ENCODE peak calls at places on chromosomes 5 and 9, in nine cellular contexts. One of them, this sample, is unnamed.

GRCh38 chr5:76720988-76721569 is 5.2 kb downstream of the F2R start:
- DNase-seq in NAMALWA: no peak
- DNase-seq in fibroblast of lung: no peak
- DNase-seq in frontal cortex: no peak
- DNase-seq in activated CD4-positive, alpha-beta memory T cell treated with anti-CD3 and anti-CD28 coated beads, Interleukin-2, amount 10 ng/mL, durations not matched to agents 7 days and 5 days: no peak
- DNase-seq in MM.1S: peak
- DNase-seq in HuH-7: no peak
- DNase-seq in GM12891: no peak
- DNase-seq in AG10803: no peak
- DNase-seq in this sample: no peak

GRCh38 chr5:1728846-1729245 is 70.8 kb downstream of the MRPL36 start:
- DNase-seq in fibroblast of lung: no peak
- DNase-seq in HuH-7: no peak
- DNase-seq in activated CD4-positive, alpha-beta memory T cell treated with anti-CD3 and anti-CD28 coated beads, Interleukin-2, amount 10 ng/mL, durations not matched to agents 7 days and 5 days: peak
- DNase-seq in frontal cortex: no peak
- DNase-seq in NAMALWA: no peak
- DNase-seq in GM12891: no peak
- DNase-seq in MM.1S: no peak
- DNase-seq in AG10803: no peak
- DNase-seq in this sample: no peak

GRCh38 chr5:37840036-37840909 is at the start of gene GDNF:
- DNase-seq in frontal cortex: no peak
- DNase-seq in activated CD4-positive, alpha-beta memory T cell treated with anti-CD3 and anti-CD28 coated beads, Interleukin-2, amount 10 ng/mL, durations not matched to agents 7 days and 5 days: no peak
- DNase-seq in fibroblast of lung: peak
- DNase-seq in NAMALWA: no peak
- DNase-seq in GM12891: peak
- DNase-seq in HuH-7: peak
- DNase-seq in MM.1S: peak
- DNase-seq in AG10803: peak
- DNase-seq in this sample: peak

GRCh38 chr5:107092695-107093094 is 578.0 kb downstream of the EFNA5 start:
- DNase-seq in NAMALWA: no peak
- DNase-seq in fibroblast of lung: no peak
- DNase-seq in AG10803: no peak
- DNase-seq in HuH-7: no peak
- DNase-seq in activated CD4-positive, alpha-beta memory T cell treated with anti-CD3 and anti-CD28 coated beads, Interleukin-2, amount 10 ng/mL, durations not matched to agents 7 days and 5 days: no peak
- DNase-seq in frontal cortex: no peak
- DNase-seq in GM12891: no peak
- DNase-seq in MM.1S: no peak
- DNase-seq in this sample: no peak

GRCh38 chr5:66223637-66224036 is 79.5 kb downstream of the SREK1 start:
- DNase-seq in frontal cortex: peak
- DNase-seq in HuH-7: no peak
- DNase-seq in NAMALWA: no peak
- DNase-seq in fibroblast of lung: peak
- DNase-seq in activated CD4-positive, alpha-beta memory T cell treated with anti-CD3 and anti-CD28 coated beads, Interleukin-2, amount 10 ng/mL, durations not matched to agents 7 days and 5 days: no peak
- DNase-seq in MM.1S: no peak
- DNase-seq in GM12891: no peak
- DNase-seq in AG10803: no peak
- DNase-seq in this sample: peak

GRCh38 chr9:114092336-114092735 is 6.8 kb downstream of the KIF12 start:
- DNase-seq in AG10803: no peak
- DNase-seq in GM12891: no peak
- DNase-seq in frontal cortex: no peak
- DNase-seq in MM.1S: no peak
- DNase-seq in fibroblast of lung: no peak
- DNase-seq in NAMALWA: no peak
- DNase-seq in activated CD4-positive, alpha-beta memory T cell treated with anti-CD3 and anti-CD28 coated beads, Interleukin-2, amount 10 ng/mL, durations not matched to agents 7 days and 5 days: no peak
- DNase-seq in HuH-7: no peak
- DNase-seq in this sample: no peak

GRCh38 chr9:125988479-125989050 is 241.4 kb downstream of the PBX3 start:
- DNase-seq in NAMALWA: no peak
- DNase-seq in AG10803: no peak
- DNase-seq in MM.1S: no peak
- DNase-seq in frontal cortex: no peak
- DNase-seq in activated CD4-positive, alpha-beta memory T cell treated with anti-CD3 and anti-CD28 coated beads, Interleukin-2, amount 10 ng/mL, durations not matched to agents 7 days and 5 days: no peak
- DNase-seq in fibroblast of lung: no peak
- DNase-seq in HuH-7: no peak
- DNase-seq in GM12891: no peak
- DNase-seq in this sample: no peak

GRCh38 chr9:27771803-27772545 is 198.7 kb upstream of the C9orf72 start:
- DNase-seq in frontal cortex: no peak
- DNase-seq in HuH-7: no peak
- DNase-seq in NAMALWA: no peak
- DNase-seq in GM12891: no peak
- DNase-seq in AG10803: no peak
- DNase-seq in MM.1S: no peak
- DNase-seq in activated CD4-positive, alpha-beta memory T cell treated with anti-CD3 and anti-CD28 coated beads, Interleukin-2, amount 10 ng/mL, durations not matched to agents 7 days and 5 days: no peak
- DNase-seq in fibroblast of lung: no peak
- DNase-seq in this sample: peak

GRCh38 chr9:8649807-8650206 is 850.2 kb upstream of the DMAC1 start:
- DNase-seq in activated CD4-positive, alpha-beta memory T cell treated with anti-CD3 and anti-CD28 coated beads, Interleukin-2, amount 10 ng/mL, durations not matched to agents 7 days and 5 days: no peak
- DNase-seq in NAMALWA: no peak
- DNase-seq in frontal cortex: no peak
- DNase-seq in GM12891: no peak
- DNase-seq in MM.1S: no peak
- DNase-seq in HuH-7: no peak
- DNase-seq in fibroblast of lung: no peak
- DNase-seq in AG10803: no peak
- DNase-seq in this sample: no peak

GRCh38 chr5:69033690-69034089 is 60.1 kb upstream of the SLC30A5 start:
- DNase-seq in activated CD4-positive, alpha-beta memory T cell treated with anti-CD3 and anti-CD28 coated beads, Interleukin-2, amount 10 ng/mL, durations not matched to agents 7 days and 5 days: no peak
- DNase-seq in HuH-7: no peak
- DNase-seq in fibroblast of lung: no peak
- DNase-seq in GM12891: no peak
- DNase-seq in NAMALWA: no peak
- DNase-seq in AG10803: no peak
- DNase-seq in frontal cortex: no peak
- DNase-seq in MM.1S: no peak
- DNase-seq in this sample: no peak

GRCh38 chr5:102811962-102812361 is 56.9 kb downstream of the PAM start:
- DNase-seq in HuH-7: no peak
- DNase-seq in activated CD4-positive, alpha-beta memory T cell treated with anti-CD3 and anti-CD28 coated beads, Interleukin-2, amount 10 ng/mL, durations not matched to agents 7 days and 5 days: no peak
- DNase-seq in NAMALWA: no peak
- DNase-seq in AG10803: peak
- DNase-seq in GM12891: no peak
- DNase-seq in MM.1S: no peak
- DNase-seq in frontal cortex: no peak
- DNase-seq in fibroblast of lung: peak
- DNase-seq in this sample: no peak

GRCh38 chr5:62258654-62259053 is 47.4 kb upstream of the KIF2A start:
- DNase-seq in frontal cortex: no peak
- DNase-seq in fibroblast of lung: no peak
- DNase-seq in MM.1S: no peak
- DNase-seq in activated CD4-positive, alpha-beta memory T cell treated with anti-CD3 and anti-CD28 coated beads, Interleukin-2, amount 10 ng/mL, durations not matched to agents 7 days and 5 days: no peak
- DNase-seq in GM12891: no peak
- DNase-seq in AG10803: no peak
- DNase-seq in HuH-7: no peak
- DNase-seq in NAMALWA: no peak
- DNase-seq in this sample: no peak

GRCh38 chr9:5425006-5425628 is 12.6 kb downstream of the PLGRKT start:
- DNase-seq in activated CD4-positive, alpha-beta memory T cell treated with anti-CD3 and anti-CD28 coated beads, Interleukin-2, amount 10 ng/mL, durations not matched to agents 7 days and 5 days: no peak
- DNase-seq in GM12891: no peak
- DNase-seq in frontal cortex: no peak
- DNase-seq in fibroblast of lung: peak
- DNase-seq in AG10803: peak
- DNase-seq in NAMALWA: peak
- DNase-seq in MM.1S: peak
- DNase-seq in HuH-7: peak
- DNase-seq in this sample: peak

GRCh38 chr5:114648940-114649339 is 287.1 kb downstream of the KCNN2 start:
- DNase-seq in fibroblast of lung: no peak
- DNase-seq in activated CD4-positive, alpha-beta memory T cell treated with anti-CD3 and anti-CD28 coated beads, Interleukin-2, amount 10 ng/mL, durations not matched to agents 7 days and 5 days: no peak
- DNase-seq in GM12891: no peak
- DNase-seq in frontal cortex: no peak
- DNase-seq in HuH-7: no peak
- DNase-seq in NAMALWA: no peak
- DNase-seq in AG10803: no peak
- DNase-seq in MM.1S: no peak
- DNase-seq in this sample: no peak

GRCh38 chr9:28007097-28007817 is 434.0 kb upstream of the C9orf72 start:
- DNase-seq in HuH-7: no peak
- DNase-seq in MM.1S: no peak
- DNase-seq in AG10803: no peak
- DNase-seq in fibroblast of lung: no peak
- DNase-seq in GM12891: no peak
- DNase-seq in NAMALWA: no peak
- DNase-seq in activated CD4-positive, alpha-beta memory T cell treated with anti-CD3 and anti-CD28 coated beads, Interleukin-2, amount 10 ng/mL, durations not matched to agents 7 days and 5 days: no peak
- DNase-seq in frontal cortex: no peak
- DNase-seq in this sample: no peak

GRCh38 chr9:120876842-120877240 is at the start of gene PHF19:
- DNase-seq in NAMALWA: peak
- DNase-seq in frontal cortex: no peak
- DNase-seq in fibroblast of lung: peak
- DNase-seq in GM12891: peak
- DNase-seq in AG10803: peak
- DNase-seq in MM.1S: peak
- DNase-seq in HuH-7: peak
- DNase-seq in activated CD4-positive, alpha-beta memory T cell treated with anti-CD3 and anti-CD28 coated beads, Interleukin-2, amount 10 ng/mL, durations not matched to agents 7 days and 5 days: no peak
- DNase-seq in this sample: no peak

GRCh38 chr9:124209774-124210173 is 48.0 kb upstream of the NEK6 start:
- DNase-seq in activated CD4-positive, alpha-beta memory T cell treated with anti-CD3 and anti-CD28 coated beads, Interleukin-2, amount 10 ng/mL, durations not matched to agents 7 days and 5 days: no peak
- DNase-seq in frontal cortex: no peak
- DNase-seq in NAMALWA: no peak
- DNase-seq in AG10803: no peak
- DNase-seq in GM12891: no peak
- DNase-seq in fibroblast of lung: no peak
- DNase-seq in HuH-7: no peak
- DNase-seq in MM.1S: no peak
- DNase-seq in this sample: no peak

GRCh38 chr5:93621340-93621872 is 38.4 kb downstream of the NR2F1 start:
- DNase-seq in AG10803: peak
- DNase-seq in activated CD4-positive, alpha-beta memory T cell treated with anti-CD3 and anti-CD28 coated beads, Interleukin-2, amount 10 ng/mL, durations not matched to agents 7 days and 5 days: no peak
- DNase-seq in GM12891: no peak
- DNase-seq in MM.1S: no peak
- DNase-seq in frontal cortex: peak
- DNase-seq in HuH-7: peak
- DNase-seq in NAMALWA: no peak
- DNase-seq in fibroblast of lung: peak
- DNase-seq in this sample: peak

GRCh38 chr5:120516799-120517198 is 52.7 kb downstream of the PRR16 start:
- DNase-seq in activated CD4-positive, alpha-beta memory T cell treated with anti-CD3 and anti-CD28 coated beads, Interleukin-2, amount 10 ng/mL, durations not matched to agents 7 days and 5 days: no peak
- DNase-seq in HuH-7: no peak
- DNase-seq in GM12891: no peak
- DNase-seq in NAMALWA: no peak
- DNase-seq in MM.1S: no peak
- DNase-seq in AG10803: peak
- DNase-seq in fibroblast of lung: peak
- DNase-seq in frontal cortex: no peak
- DNase-seq in this sample: no peak

GRCh38 chr5:103259705-103260355 is 1.3 kb downstream of the MACIR start:
- DNase-seq in AG10803: peak
- DNase-seq in fibroblast of lung: peak
- DNase-seq in activated CD4-positive, alpha-beta memory T cell treated with anti-CD3 and anti-CD28 coated beads, Interleukin-2, amount 10 ng/mL, durations not matched to agents 7 days and 5 days: peak
- DNase-seq in HuH-7: peak
- DNase-seq in NAMALWA: peak
- DNase-seq in GM12891: no peak
- DNase-seq in frontal cortex: no peak
- DNase-seq in MM.1S: peak
- DNase-seq in this sample: peak

GRCh38 chr5:135255461-135256178 is 143.4 kb downstream of the MACROH2A1 start:
- DNase-seq in AG10803: no peak
- DNase-seq in frontal cortex: no peak
- DNase-seq in MM.1S: no peak
- DNase-seq in GM12891: no peak
- DNase-seq in fibroblast of lung: no peak
- DNase-seq in activated CD4-positive, alpha-beta memory T cell treated with anti-CD3 and anti-CD28 coated beads, Interleukin-2, amount 10 ng/mL, durations not matched to agents 7 days and 5 days: no peak
- DNase-seq in HuH-7: no peak
- DNase-seq in NAMALWA: no peak
- DNase-seq in this sample: no peak

GRCh38 chr5:142827934-142828576 is 57.9 kb downstream of the ARHGAP26 start:
- DNase-seq in MM.1S: no peak
- DNase-seq in AG10803: no peak
- DNase-seq in NAMALWA: no peak
- DNase-seq in GM12891: no peak
- DNase-seq in activated CD4-positive, alpha-beta memory T cell treated with anti-CD3 and anti-CD28 coated beads, Interleukin-2, amount 10 ng/mL, durations not matched to agents 7 days and 5 days: no peak
- DNase-seq in frontal cortex: no peak
- DNase-seq in HuH-7: no peak
- DNase-seq in fibroblast of lung: peak
- DNase-seq in this sample: no peak

GRCh38 chr5:170860818-170861217 is 1.0 kb upstream of the RANBP17 start:
- DNase-seq in activated CD4-positive, alpha-beta memory T cell treated with anti-CD3 and anti-CD28 coated beads, Interleukin-2, amount 10 ng/mL, durations not matched to agents 7 days and 5 days: no peak
- DNase-seq in GM12891: no peak
- DNase-seq in frontal cortex: no peak
- DNase-seq in NAMALWA: no peak
- DNase-seq in HuH-7: no peak
- DNase-seq in fibroblast of lung: no peak
- DNase-seq in MM.1S: no peak
- DNase-seq in AG10803: no peak
- DNase-seq in this sample: no peak

GRCh38 chr5:24788829-24789509 is 144.2 kb upstream of the CDH10 start:
- DNase-seq in NAMALWA: no peak
- DNase-seq in activated CD4-positive, alpha-beta memory T cell treated with anti-CD3 and anti-CD28 coated beads, Interleukin-2, amount 10 ng/mL, durations not matched to agents 7 days and 5 days: no peak
- DNase-seq in MM.1S: no peak
- DNase-seq in AG10803: peak
- DNase-seq in fibroblast of lung: no peak
- DNase-seq in HuH-7: no peak
- DNase-seq in frontal cortex: no peak
- DNase-seq in GM12891: no peak
- DNase-seq in this sample: peak

GRCh38 chr5:80255425-80255751 is 460 bp downstream of the SERINC5 start:
- DNase-seq in frontal cortex: peak
- DNase-seq in GM12891: peak
- DNase-seq in NAMALWA: peak
- DNase-seq in fibroblast of lung: peak
- DNase-seq in AG10803: peak
- DNase-seq in HuH-7: peak
- DNase-seq in activated CD4-positive, alpha-beta memory T cell treated with anti-CD3 and anti-CD28 coated beads, Interleukin-2, amount 10 ng/mL, durations not matched to agents 7 days and 5 days: peak
- DNase-seq in MM.1S: peak
- DNase-seq in this sample: peak

GRCh38 chr9:35954942-35955546 is 2.9 kb downstream of the OR2S2 start:
- DNase-seq in MM.1S: peak
- DNase-seq in fibroblast of lung: peak
- DNase-seq in activated CD4-positive, alpha-beta memory T cell treated with anti-CD3 and anti-CD28 coated beads, Interleukin-2, amount 10 ng/mL, durations not matched to agents 7 days and 5 days: peak
- DNase-seq in GM12891: no peak
- DNase-seq in AG10803: peak
- DNase-seq in NAMALWA: peak
- DNase-seq in HuH-7: peak
- DNase-seq in frontal cortex: no peak
- DNase-seq in this sample: peak

GRCh38 chr5:175508896-175509295 is 30.5 kb downstream of the SFXN1 start:
- DNase-seq in frontal cortex: no peak
- DNase-seq in AG10803: no peak
- DNase-seq in NAMALWA: no peak
- DNase-seq in GM12891: no peak
- DNase-seq in activated CD4-positive, alpha-beta memory T cell treated with anti-CD3 and anti-CD28 coated beads, Interleukin-2, amount 10 ng/mL, durations not matched to agents 7 days and 5 days: no peak
- DNase-seq in fibroblast of lung: no peak
- DNase-seq in HuH-7: no peak
- DNase-seq in MM.1S: no peak
- DNase-seq in this sample: no peak

GRCh38 chr5:123719004-123719403 is 207.0 kb downstream of the CSNK1G3 start:
- DNase-seq in GM12891: no peak
- DNase-seq in fibroblast of lung: peak
- DNase-seq in MM.1S: no peak
- DNase-seq in NAMALWA: no peak
- DNase-seq in HuH-7: no peak
- DNase-seq in activated CD4-positive, alpha-beta memory T cell treated with anti-CD3 and anti-CD28 coated beads, Interleukin-2, amount 10 ng/mL, durations not matched to agents 7 days and 5 days: no peak
- DNase-seq in AG10803: no peak
- DNase-seq in frontal cortex: no peak
- DNase-seq in this sample: peak

GRCh38 chr9:116332090-116332489 is 178.5 kb downstream of the PAPPA start:
- DNase-seq in NAMALWA: no peak
- DNase-seq in MM.1S: no peak
- DNase-seq in HuH-7: no peak
- DNase-seq in fibroblast of lung: no peak
- DNase-seq in AG10803: no peak
- DNase-seq in GM12891: no peak
- DNase-seq in frontal cortex: no peak
- DNase-seq in activated CD4-positive, alpha-beta memory T cell treated with anti-CD3 and anti-CD28 coated beads, Interleukin-2, amount 10 ng/mL, durations not matched to agents 7 days and 5 days: no peak
- DNase-seq in this sample: no peak

GRCh38 chr5:150587830-150588494 is 52.5 kb upstream of the SYNPO start:
- DNase-seq in activated CD4-positive, alpha-beta memory T cell treated with anti-CD3 and anti-CD28 coated beads, Interleukin-2, amount 10 ng/mL, durations not matched to agents 7 days and 5 days: no peak
- DNase-seq in fibroblast of lung: no peak
- DNase-seq in GM12891: no peak
- DNase-seq in MM.1S: no peak
- DNase-seq in frontal cortex: no peak
- DNase-seq in HuH-7: no peak
- DNase-seq in AG10803: peak
- DNase-seq in NAMALWA: no peak
- DNase-seq in this sample: no peak

GRCh38 chr9:97900738-97901565 is 21.3 kb downstream of the TRMO start:
- DNase-seq in HuH-7: peak
- DNase-seq in fibroblast of lung: peak
- DNase-seq in NAMALWA: peak
- DNase-seq in AG10803: peak
- DNase-seq in activated CD4-positive, alpha-beta memory T cell treated with anti-CD3 and anti-CD28 coated beads, Interleukin-2, amount 10 ng/mL, durations not matched to agents 7 days and 5 days: no peak
- DNase-seq in MM.1S: peak
- DNase-seq in frontal cortex: peak
- DNase-seq in GM12891: no peak
- DNase-seq in this sample: peak